ENCODE peak calls at places on chromosomes 6 and 20, in ten cellular contexts. Z is transverse colon, Y is cardiac muscle cell, B is left ventricle myocardium inferior, S is aorta, P is fibroblast of lung, X is neuronal stem cell, F is GM23248, U is MM.1S, L is colonic mucosa. H is an unnamed sample. For H3K4me1, the result is how much of the 10 kb centered on the place peaks cover.

GRCh38 chr6:164640946-164641345 is 668.5 kb downstream of the C6orf118 start:
- DNase-seq in P (no peak), X (no peak), L (no peak), F (no peak), Y (no peak), B (no peak), Z (no peak), S (no peak), U (peak), H (no peak)

GRCh38 chr6:35613762-35614161 is 75.0 kb downstream of the FKBP5 start:
- DNase-seq in P (no peak), Z (no peak), L (no peak), B (no peak), F (no peak), Y (no peak), S (no peak), X (no peak), U (no peak), H (no peak)

GRCh38 chr6:46993846-46994245 is 48.3 kb downstream of the ADGRF1 start:
- DNase-seq in P (peak), X (no peak), B (no peak), L (no peak), U (no peak), Y (no peak), S (no peak), F (peak), Z (no peak), H (no peak)

GRCh38 chr6:111918825-111919224 is 45.6 kb upstream of the FYN start:
- DNase-seq in B (peak), Y (no peak), F (peak), P (peak), L (no peak), Z (no peak), X (no peak), S (peak), U (no peak), H (no peak)

GRCh38 chr6:131015192-131015591 is 47.9 kb downstream of the EPB41L2 start:
- DNase-seq in L (no peak), X (no peak), F (no peak), Z (no peak), S (no peak), B (no peak), P (no peak), U (no peak), Y (no peak), H (no peak)

GRCh38 chr20:38548356-38549083 is 32.5 kb upstream of the ADIG start:
- DNase-seq in U (no peak), S (no peak), Y (no peak), L (no peak), Z (no peak), F (no peak), B (no peak), X (no peak), P (no peak), H (no peak)

GRCh38 chr6:46637145-46637544 is 15.5 kb downstream of the CYP39A1 start:
- DNase-seq in X (no peak), F (peak), P (no peak), Z (no peak), U (no peak), L (no peak), Y (no peak), B (no peak), S (no peak), H (no peak)

GRCh38 chr6:25175656-25176055 is 103.5 kb upstream of the CARMIL1 start:
- DNase-seq in X (no peak), Y (no peak), S (no peak), P (no peak), Z (no peak), B (no peak), U (no peak), F (no peak), L (no peak), H (no peak)

GRCh38 chr6:26205161-26205624 is 118.0 kb downstream of the HFE start:
- DNase-seq in B (peak), S (peak), X (peak), F (peak), U (peak), L (peak), Z (peak), P (peak), Y (peak), H (peak)

GRCh38 chr6:139402935-139403386 is 28.5 kb upstream of the CITED2 start:
- DNase-seq in B (no peak), Z (no peak), P (peak), Y (peak), X (no peak), U (no peak), S (no peak), F (peak), L (no peak), H (no peak)

GRCh38 chr6:158158123-158158522 is 9.9 kb downstream of the SERAC1 start:
- DNase-seq in B (no peak), L (no peak), F (peak), Z (no peak), X (no peak), U (no peak), Y (no peak), P (no peak), S (no peak), H (no peak)

GRCh38 chr6:4402477-4402976 is 267.2 kb upstream of the ECI2 start:
- DNase-seq in X (no peak), S (no peak), F (peak), P (peak), U (no peak), Z (no peak), L (no peak), B (peak), Y (peak), H (peak)

DNA sequence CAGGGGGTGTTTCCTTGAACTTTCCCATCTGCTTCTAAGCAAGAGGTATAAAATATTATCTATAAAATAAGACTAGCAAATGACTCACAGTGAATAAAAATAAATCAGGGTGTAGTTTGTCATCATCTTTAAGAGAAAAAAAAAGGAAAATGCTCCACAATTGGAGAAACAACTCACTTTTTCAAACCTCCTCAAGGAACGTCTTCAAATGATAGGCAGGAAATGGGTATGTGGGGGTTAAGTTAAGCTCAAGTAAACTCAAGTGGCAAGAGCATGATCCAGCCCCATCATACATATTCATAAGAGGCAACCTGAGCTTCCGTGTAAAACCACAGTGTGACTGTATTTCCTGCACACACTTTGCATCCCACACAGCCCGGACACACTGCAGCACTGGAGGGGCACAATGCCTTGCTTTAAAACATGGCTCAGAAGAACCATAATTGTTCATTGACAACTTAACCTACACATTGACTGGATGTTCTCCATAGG is 58.5 kb upstream of the CEP85L start:
- DNase-seq in S (no peak), F (peak), U (peak), B (no peak), X (no peak), Y (peak), L (peak), Z (peak), P (peak), H (no peak)
- H3K27ac ChIP-seq in S (no peak), F (peak), U (peak), B (peak), X (no peak), Y (peak), L (peak), Z (peak), P (peak), H (no peak)

DNA sequence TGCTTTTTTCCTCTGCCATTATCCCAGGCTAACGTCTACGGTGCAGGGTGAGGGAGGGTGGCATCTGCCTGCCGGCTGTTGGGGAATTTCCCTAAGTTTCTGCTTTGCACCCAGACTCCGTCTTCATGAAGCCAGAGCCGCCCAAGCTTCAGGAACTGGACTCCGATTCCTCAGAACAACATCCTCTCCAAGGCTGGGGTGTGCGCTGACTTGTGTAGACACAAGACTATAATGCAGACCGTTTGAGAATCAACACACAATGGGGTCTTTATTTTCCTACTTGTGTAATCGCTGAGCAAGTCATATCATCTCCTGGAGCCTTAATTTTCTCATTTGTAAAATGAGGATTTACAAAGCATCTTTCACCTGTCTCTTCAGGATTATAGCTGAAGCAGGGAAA is 160.5 kb upstream of the AGPAT4 start:
- DNase-seq in F (peak), Y (no peak), U (no peak), B (no peak), S (no peak), Z (no peak), P (peak), X (no peak), L (no peak), H (no peak)
- H3K4me3 ChIP-seq in F (peak), Y (no peak), U (no peak), B (peak), S (peak), Z (no peak), P (no peak), X (no peak), L (no peak), H (no peak)

DNA sequence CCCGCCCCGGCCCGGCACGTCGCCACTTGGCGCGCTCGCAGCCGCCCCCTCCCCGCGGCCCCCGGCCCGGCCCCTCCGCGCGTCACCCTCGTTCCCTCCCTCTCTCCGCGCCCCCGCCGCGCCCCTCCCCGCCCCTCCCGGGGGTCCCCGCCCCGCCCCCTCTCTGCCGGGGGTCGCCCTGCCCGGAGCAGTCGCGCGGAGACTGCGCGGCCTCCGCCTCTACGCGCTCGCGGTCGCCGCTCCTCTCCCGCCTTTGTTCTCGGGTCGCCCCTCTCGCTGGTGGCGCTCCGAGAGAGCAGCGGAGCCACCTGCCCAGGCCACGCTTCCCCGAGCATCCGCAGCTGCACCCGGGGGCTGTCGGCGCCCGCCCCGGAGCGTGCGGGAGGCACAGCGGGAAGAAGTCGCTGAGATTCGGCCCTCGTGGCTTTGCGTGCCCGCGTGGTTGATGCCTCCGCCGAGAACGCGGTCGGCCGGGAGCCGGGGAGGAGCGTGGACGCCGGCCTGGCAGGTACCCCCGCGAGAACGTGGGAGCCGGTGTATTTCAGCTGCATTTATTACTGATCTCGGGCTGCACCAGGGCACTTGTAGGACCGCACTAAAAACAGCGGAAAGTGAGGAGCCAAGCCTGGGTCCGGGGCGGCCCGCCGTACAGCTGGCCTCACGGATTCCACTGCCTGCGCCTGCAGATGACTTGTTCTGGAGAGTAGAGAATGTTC is 412 bp upstream of the PHF10 start:
- DNase-seq in U (peak), Z (peak), Y (peak), S (peak), P (peak), B (peak), X (peak), L (peak), F (peak), H (peak)
- H3K4me1 ChIP-seq in U (under half), Z (under half), Y (under half), S (under half), P (under half), B (under half), X (under half), L (under half), F (under half), H (under half)

DNA sequence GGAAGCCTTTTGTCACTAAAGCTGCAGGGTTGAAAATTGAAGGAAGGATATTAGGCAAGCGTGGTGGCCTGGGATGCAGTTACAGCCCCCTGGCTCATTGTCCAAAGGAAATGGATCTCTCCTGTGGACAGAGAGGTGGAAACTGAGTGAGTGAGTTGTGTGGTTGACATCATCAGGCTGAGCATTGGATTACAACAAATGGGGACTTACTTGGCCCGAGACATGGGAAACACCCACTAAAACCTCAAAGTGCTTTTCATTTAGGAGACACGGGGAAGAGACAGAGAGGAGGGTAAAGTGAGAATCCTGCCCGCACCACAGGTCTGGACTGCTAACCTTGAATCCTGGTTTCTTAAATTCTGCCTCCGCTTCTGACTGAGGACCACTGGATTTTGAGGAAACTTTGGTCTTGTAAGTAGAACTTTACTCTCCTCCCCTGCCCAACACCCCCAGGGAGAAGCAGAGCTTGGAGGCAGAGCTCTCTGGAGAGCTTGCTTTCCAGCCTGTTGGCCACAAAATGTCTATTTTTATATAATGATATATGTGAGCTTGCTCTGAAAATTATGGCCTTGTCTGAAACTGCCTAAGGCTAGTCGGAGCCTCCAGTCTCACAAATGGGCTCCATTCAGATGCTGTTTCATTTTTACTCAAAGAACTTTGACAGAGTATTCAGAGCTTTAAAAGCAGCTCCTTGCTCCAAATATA is at the start of gene PKIG:
- DNase-seq in Y (no peak), B (no peak), U (no peak), F (peak), P (peak), L (no peak), S (no peak), Z (no peak), X (peak), H (no peak)
- H3K27ac ChIP-seq in Y (no peak), B (peak), U (no peak), F (peak), P (peak), L (peak), S (peak), Z (peak), X (peak), H (peak)

GRCh38 chr6:150373260-150373701 is 4.5 kb downstream of the IYD start:
- DNase-seq in S (peak), U (no peak), P (peak), X (no peak), B (peak), Z (no peak), Y (no peak), F (peak), L (no peak), H (peak)
- H3K4me3 ChIP-seq in S (no peak), U (no peak), P (no peak), X (no peak), B (no peak), Z (no peak), Y (no peak), F (peak), L (no peak), H (no peak)